ENCODE peak calls at places on chromosomes 7 and 10, in nine cellular contexts. P is type B pancreatic cell; I is CD8-positive, alpha-beta T cell; H is neural crest cell; N is foreskin fibroblast; W is GM20000; S is uterus; D is gastrocnemius medialis; T is cardiac fibroblast. K is an unnamed sample.

GRCh38 chr10:44939691-44940401 is 19.8 kb upstream of the RASSF4 start:
- DNase-seq in P (peak; percentile 7), I (no peak), H (no peak), N (no peak), W (no peak), S (no peak), D (no peak), T (no peak), K (no peak)

GRCh38 chr7:82429408-82429807 is 14.2 kb downstream of the CACNA2D1 start:
- DNase-seq in P (no peak), I (no peak), H (no peak), N (no peak), W (no peak), S (no peak), D (no peak), T (no peak), K (no peak)

GRCh38 chr7:16034353-16034752 is 347.9 kb upstream of the MEOX2 start:
- DNase-seq in P (no peak), I (no peak), H (no peak), N (peak; percentile 88), W (no peak), S (no peak), D (no peak), T (no peak), K (no peak)

GRCh38 chr10:132471125-132471451 is 66.5 kb upstream of the INPP5A start:
- DNase-seq in P (no peak), I (no peak), H (no peak), N (no peak), W (no peak), S (no peak), D (no peak), T (no peak), K (no peak)

GRCh38 chr7:33193308-33193864 is 64.0 kb downstream of the BBS9 start:
- DNase-seq in P (no peak), I (no peak), H (no peak), N (no peak), W (no peak), S (no peak), D (no peak), T (no peak), K (no peak)

GRCh38 chr10:48517911-48518321 is 87.0 kb downstream of the ARHGAP22 start:
- DNase-seq in P (no peak), I (no peak), H (no peak), N (no peak), W (no peak), S (no peak), D (no peak), T (no peak), K (peak; percentile 14)

GRCh38 chr10:46524471-46525176 is 31.8 kb downstream of the GPRIN2 start:
- DNase-seq in P (no peak), I (no peak), H (no peak), N (peak; percentile 58), W (no peak), S (peak; percentile 10), D (peak; percentile 7), T (peak; percentile 91), K (peak; percentile 16)

GRCh38 chr10:64648915-64649314 is 1127.7 kb downstream of the REEP3 start:
- DNase-seq in P (no peak), I (no peak), H (no peak), N (no peak), W (peak; percentile 1), S (no peak), D (no peak), T (no peak), K (no peak)

GRCh38 chr10:31112961-31113360 is 81.3 kb upstream of the ZNF438 start:
- DNase-seq in P (no peak), I (no peak), H (no peak), N (no peak), W (no peak), S (no peak), D (no peak), T (no peak), K (no peak)

DNA sequence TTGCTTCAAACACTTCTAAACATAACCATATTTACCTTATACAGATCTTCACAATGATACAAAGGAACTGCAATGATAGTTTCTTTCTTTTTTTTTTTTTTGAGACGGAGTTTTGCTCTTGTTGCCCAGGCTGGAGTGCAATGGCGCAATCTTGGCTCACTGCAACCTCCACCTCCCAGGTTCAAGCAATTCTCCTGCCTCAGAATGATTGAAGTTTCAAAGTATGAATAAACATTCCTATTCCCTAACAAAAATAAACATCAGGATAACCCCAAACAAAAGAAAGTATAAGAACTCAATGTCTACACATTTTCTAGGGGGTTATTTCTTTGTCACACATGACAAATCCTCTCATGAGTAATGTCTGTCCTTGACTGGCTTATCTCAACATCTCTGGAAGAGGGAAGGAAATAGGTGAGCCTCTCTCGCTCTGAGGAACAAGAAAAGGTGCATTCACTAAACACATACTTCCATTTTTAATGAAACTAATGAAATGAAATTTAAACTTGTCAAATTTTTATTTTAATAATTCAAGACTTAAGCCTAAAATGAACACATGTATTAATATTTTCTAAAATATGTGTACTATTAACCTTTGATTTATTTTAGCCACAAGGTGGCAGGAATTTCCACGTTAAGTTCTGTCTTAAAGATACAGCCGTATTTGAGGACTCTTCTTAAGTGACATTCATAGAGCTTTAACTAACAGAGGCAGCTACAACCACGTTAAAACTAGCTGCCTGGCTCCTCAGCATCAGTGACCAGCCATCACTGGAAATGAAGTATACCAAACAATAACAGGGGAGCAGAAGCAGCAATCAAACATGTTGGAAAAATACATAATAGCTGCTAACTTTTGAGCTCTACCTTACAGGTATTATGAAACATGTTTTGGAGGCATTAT is 58.3 kb downstream of the MALSU1 start:
- DNase-seq in P (no peak), I (no peak), H (no peak), N (peak; percentile 66), W (peak; percentile 38), S (no peak), D (no peak), T (peak; percentile 70), K (no peak)
- TF ChIP-seq CTCF in P (peak; percentile 66), I (peak; percentile 50), H (peak; percentile 67), N (no peak), W (no peak), S (no peak), D (no peak), T (peak; percentile 27), K (peak; percentile 22)

GRCh38 chr10:52197098-52197497 is 117.0 kb upstream of the DKK1 start:
- DNase-seq in P (no peak), I (no peak), H (no peak), N (no peak), W (no peak), S (no peak), D (no peak), T (no peak), K (no peak)

GRCh38 chr10:52198540-52198939 is 115.5 kb upstream of the DKK1 start:
- DNase-seq in P (no peak), I (no peak), H (no peak), N (no peak), W (no peak), S (no peak), D (no peak), T (peak; percentile 37), K (no peak)

GRCh38 chr10:52191049-52191448 is 123.0 kb upstream of the DKK1 start:
- DNase-seq in P (no peak), I (no peak), H (no peak), N (no peak), W (no peak), S (no peak), D (no peak), T (no peak), K (no peak)

DNA sequence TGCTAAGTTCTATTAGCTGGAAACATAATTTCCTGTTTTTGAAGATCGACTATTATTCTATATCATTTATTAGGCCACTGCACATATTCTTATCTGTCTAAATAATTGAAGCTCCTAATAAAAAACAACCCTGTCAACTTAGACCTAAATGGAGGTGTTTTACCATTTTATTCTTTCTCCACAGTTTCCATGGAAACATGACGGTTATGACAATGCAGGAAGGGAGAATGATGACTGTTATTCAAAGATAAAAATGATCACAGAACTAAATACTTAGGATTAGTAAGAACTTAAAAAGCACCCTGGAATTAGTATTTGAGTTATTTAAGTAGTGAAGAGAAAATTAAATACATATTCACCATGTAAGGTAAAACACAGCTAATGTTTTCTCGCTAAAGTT is 119.9 kb upstream of the DKK1 start:
- DNase-seq in P (no peak), I (no peak), H (no peak), N (no peak), W (no peak), S (no peak), D (no peak), T (no peak), K (no peak)
- TF ChIP-seq CTCF in P (no peak), I (no peak), H (no peak), N (no peak), W (no peak), S (no peak), D (no peak), T (no peak), K (no peak)

DNA sequence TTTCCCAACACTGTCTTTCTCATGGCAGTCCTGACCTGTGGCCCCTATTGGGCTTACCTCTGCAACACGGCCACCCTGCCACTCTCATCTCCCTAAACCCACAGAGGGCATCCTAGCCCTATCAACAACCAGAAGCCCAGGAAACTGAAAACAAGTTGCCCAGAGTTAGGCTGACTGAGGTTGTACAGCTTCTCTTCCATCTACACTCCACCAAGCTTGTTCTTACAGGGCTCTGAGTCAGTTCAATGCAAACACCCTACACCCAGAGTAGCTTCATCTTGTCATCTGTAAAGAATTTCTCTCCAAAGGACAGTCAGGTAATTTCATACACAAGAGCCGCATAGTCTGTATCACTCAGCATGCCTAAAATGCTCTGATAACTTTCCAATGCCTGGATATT is 175.4 kb downstream of the ARID5B start:
- DNase-seq in P (no peak), I (no peak), H (no peak), N (peak; percentile 83), W (no peak), S (no peak), D (no peak), T (peak; percentile 31), K (no peak)
- TF ChIP-seq CTCF in P (no peak), I (no peak), H (no peak), N (no peak), W (no peak), S (no peak), D (no peak), T (no peak), K (no peak)

DNA sequence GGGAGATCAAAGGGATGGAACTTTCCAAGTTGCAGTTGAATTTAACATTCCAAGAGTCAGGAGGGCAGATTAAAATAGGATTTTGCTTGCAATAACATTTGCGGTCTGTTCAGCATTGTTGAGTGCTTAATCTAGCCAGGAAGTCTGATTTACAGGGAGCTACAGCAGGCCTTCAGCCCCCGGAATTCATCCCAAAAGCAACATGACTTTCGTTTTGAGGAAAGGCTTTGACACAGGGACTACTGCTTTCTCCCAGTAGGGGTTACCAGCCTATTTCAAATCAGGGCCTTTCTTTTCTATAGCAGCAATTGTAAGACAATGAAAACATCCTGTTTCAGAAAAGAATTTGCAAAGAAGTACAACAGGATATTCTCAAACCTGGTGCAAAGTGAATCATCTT is 279.7 kb upstream of the PITRM1 start:
- DNase-seq in P (no peak), I (no peak), H (no peak), N (peak; percentile 96), W (no peak), S (no peak), D (no peak), T (peak; percentile 95), K (no peak)
- TF ChIP-seq CTCF in P (peak; percentile 55), I (no peak), H (peak; percentile 49), N (peak; percentile 51), W (no peak), S (peak; percentile 28), D (peak; percentile 24), T (peak; percentile 59), K (no peak)